ENCODE peak calls at places on chromosomes 7 and 10, in five cellular contexts. X, O, G, H and A are unnamed samples.

GRCh38 chr7:18894155-18894554 is 223.3 kb downstream of the TWIST1 start:
- DNase-seq in X (no peak), O (no peak), G (no peak), H (no peak), A (no peak)

GRCh38 chr10:15562116-15562515 is 157.6 kb downstream of the ITGA8 start:
- DNase-seq in X (no peak), O (no peak), G (no peak), H (no peak), A (no peak)

GRCh38 chr10:95295031-95295755 is 4.4 kb upstream of the PDLIM1 start:
- DNase-seq in X (peak; percentile 62), O (peak; percentile 7), G (no peak), H (peak; percentile 52), A (no peak)

GRCh38 chr10:114384181-114384580 is 20.1 kb downstream of the AFAP1L2 start:
- DNase-seq in X (no peak), O (no peak), G (peak; percentile 58), H (no peak), A (no peak)

GRCh38 chr10:116352125-116352524 is 27.9 kb downstream of the CCDC172 start:
- DNase-seq in X (no peak), O (no peak), G (no peak), H (no peak), A (no peak)

GRCh38 chr7:151690597-151690996 is 170.9 kb upstream of the RHEB start:
- DNase-seq in X (no peak), O (no peak), G (no peak), H (no peak), A (no peak)

GRCh38 chr7:150860978-150861295 is 8.6 kb downstream of the AOC1 start:
- DNase-seq in X (no peak), O (no peak), G (no peak), H (no peak), A (no peak)

GRCh38 chr7:2257651-2258050 is 15.6 kb downstream of the NUDT1 start:
- DNase-seq in X (no peak), O (no peak), G (no peak), H (no peak), A (no peak)

GRCh38 chr7:22179442-22179879 is 177.5 kb downstream of the RAPGEF5 start:
- DNase-seq in X (no peak), O (no peak), G (no peak), H (no peak), A (no peak)

GRCh38 chr7:70040971-70041766 is 442.9 kb downstream of the AUTS2 start:
- DNase-seq in X (no peak), O (no peak), G (no peak), H (no peak), A (no peak)

GRCh38 chr10:24193330-24193729 is 15.6 kb upstream of the KIAA1217 start:
- DNase-seq in X (no peak), O (no peak), G (no peak), H (no peak), A (no peak)

GRCh38 chr7:979886-980571 is 3.0 kb upstream of the CYP2W1 start:
- DNase-seq in X (no peak), O (no peak), G (no peak), H (no peak), A (no peak)

GRCh38 chr10:63542835-63543575 is 21.8 kb downstream of the REEP3 start:
- DNase-seq in X (no peak), O (no peak), G (no peak), H (no peak), A (no peak)

GRCh38 chr7:79620291-79620690 is 166.8 kb upstream of the MAGI2 start:
- DNase-seq in X (no peak), O (no peak), G (no peak), H (no peak), A (no peak)

GRCh38 chr7:13879994-13880686 is 109.3 kb downstream of the ETV1 start:
- DNase-seq in X (no peak), O (no peak), G (no peak), H (no peak), A (no peak)

GRCh38 chr10:110395350-110396283 is 90.9 kb upstream of the SMNDC1 start:
- DNase-seq in X (peak; percentile 91), O (no peak), G (no peak), H (no peak), A (peak; percentile 64)

GRCh38 chr7:22666732-22667131 is 60.3 kb upstream of the IL6 start:
- DNase-seq in X (no peak), O (no peak), G (no peak), H (no peak), A (no peak)

GRCh38 chr10:69968830-69969229 is 83.8 kb upstream of the MACROH2A2 start:
- DNase-seq in X (no peak), O (no peak), G (no peak), H (no peak), A (no peak)

GRCh38 chr7:71739520-71740195 is 607.7 kb downstream of the GALNT17 start:
- DNase-seq in X (no peak), O (no peak), G (no peak), H (no peak), A (peak; percentile 34)

GRCh38 chr7:114418117-114418516 is 3.5 kb downstream of the FOXP2 start:
- DNase-seq in X (no peak), O (no peak), G (no peak), H (no peak), A (no peak)